ENCODE peak calls at places on chromosomes 11 and 22, in ten cellular contexts. One of them, this sample, is unnamed. For H3K4me1 and H3K27me3, the result is how much of the 10 kb centered on the place peaks cover.

GRCh38 chr22:49026476-49027121 is 801.1 kb downstream of the BRD1 start:
- DNase-seq in K562: no peak
- DNase-seq in thoracic aorta: no peak
- DNase-seq in fibroblast of lung: no peak
- DNase-seq in PC-9: no peak
- DNase-seq in prostate gland: no peak
- DNase-seq in tibial nerve: no peak
- DNase-seq in cardiac muscle cell: no peak
- DNase-seq in ascending aorta: no peak
- DNase-seq in IMR-90: no peak
- DNase-seq in this sample: no peak

GRCh38 chr11:59271247-59271755 is 58.6 kb upstream of the MPEG1 start:
- DNase-seq in tibial nerve: no peak
- DNase-seq in prostate gland: no peak
- DNase-seq in PC-9: no peak
- DNase-seq in ascending aorta: no peak
- DNase-seq in IMR-90: no peak
- DNase-seq in fibroblast of lung: no peak
- DNase-seq in K562: no peak
- DNase-seq in cardiac muscle cell: no peak
- DNase-seq in thoracic aorta: no peak
- DNase-seq in this sample: no peak

GRCh38 chr11:22703561-22703960 is 37.1 kb downstream of the GAS2 start:
- DNase-seq in thoracic aorta: no peak
- DNase-seq in fibroblast of lung: no peak
- DNase-seq in IMR-90: peak
- DNase-seq in tibial nerve: no peak
- DNase-seq in PC-9: no peak
- DNase-seq in cardiac muscle cell: peak
- DNase-seq in ascending aorta: no peak
- DNase-seq in K562: no peak
- DNase-seq in prostate gland: no peak
- DNase-seq in this sample: peak

GRCh38 chr11:70016666-70017347 is 61.3 kb upstream of the ANO1 start:
- DNase-seq in K562: no peak
- DNase-seq in prostate gland: no peak
- DNase-seq in thoracic aorta: no peak
- DNase-seq in IMR-90: peak
- DNase-seq in cardiac muscle cell: peak
- DNase-seq in fibroblast of lung: no peak
- DNase-seq in tibial nerve: no peak
- DNase-seq in ascending aorta: peak
- DNase-seq in PC-9: peak
- DNase-seq in this sample: peak

GRCh38 chr11:102763440-102763839 is 17.0 kb downstream of the MMP10 start:
- DNase-seq in fibroblast of lung: no peak
- DNase-seq in ascending aorta: no peak
- DNase-seq in thoracic aorta: no peak
- DNase-seq in PC-9: no peak
- DNase-seq in prostate gland: no peak
- DNase-seq in cardiac muscle cell: no peak
- DNase-seq in K562: no peak
- DNase-seq in IMR-90: peak
- DNase-seq in tibial nerve: no peak
- DNase-seq in this sample: no peak

GRCh38 chr11:19763315-19763714 is 50.7 kb downstream of the NAV2 start:
- DNase-seq in fibroblast of lung: no peak
- DNase-seq in thoracic aorta: no peak
- DNase-seq in tibial nerve: no peak
- DNase-seq in PC-9: no peak
- DNase-seq in ascending aorta: no peak
- DNase-seq in IMR-90: no peak
- DNase-seq in cardiac muscle cell: no peak
- DNase-seq in K562: no peak
- DNase-seq in prostate gland: no peak
- DNase-seq in this sample: no peak

GRCh38 chr11:122020902-122021301 is 95.1 kb downstream of the BLID start:
- DNase-seq in thoracic aorta: no peak
- DNase-seq in cardiac muscle cell: peak
- DNase-seq in IMR-90: peak
- DNase-seq in prostate gland: no peak
- DNase-seq in tibial nerve: peak
- DNase-seq in ascending aorta: no peak
- DNase-seq in fibroblast of lung: peak
- DNase-seq in PC-9: no peak
- DNase-seq in K562: no peak
- DNase-seq in this sample: no peak

GRCh38 chr22:19431641-19432091 is at the start of gene HIRA:
- DNase-seq in thoracic aorta: no peak
- DNase-seq in ascending aorta: peak
- DNase-seq in PC-9: peak
- DNase-seq in IMR-90: peak
- DNase-seq in K562: peak
- DNase-seq in tibial nerve: peak
- DNase-seq in prostate gland: peak
- DNase-seq in cardiac muscle cell: peak
- DNase-seq in fibroblast of lung: peak
- DNase-seq in this sample: peak

GRCh38 chr11:10606536-10607208 is 38.2 kb upstream of the LYVE1 start:
- DNase-seq in K562: no peak
- DNase-seq in thoracic aorta: no peak
- DNase-seq in fibroblast of lung: peak
- DNase-seq in cardiac muscle cell: peak
- DNase-seq in prostate gland: no peak
- DNase-seq in tibial nerve: no peak
- DNase-seq in ascending aorta: no peak
- DNase-seq in PC-9: no peak
- DNase-seq in IMR-90: peak
- DNase-seq in this sample: no peak

GRCh38 chr11:870127-870413 is 27.4 kb downstream of the TSPAN4 start:
- DNase-seq in fibroblast of lung: no peak
- DNase-seq in tibial nerve: no peak
- DNase-seq in IMR-90: no peak
- DNase-seq in ascending aorta: no peak
- DNase-seq in prostate gland: no peak
- DNase-seq in cardiac muscle cell: no peak
- DNase-seq in PC-9: no peak
- DNase-seq in K562: no peak
- DNase-seq in thoracic aorta: no peak
- DNase-seq in this sample: no peak

GRCh38 chr11:34514597-34514996 is 1.0 kb upstream of the ELF5 start:
- DNase-seq in ascending aorta: no peak
- DNase-seq in cardiac muscle cell: no peak
- DNase-seq in tibial nerve: no peak
- DNase-seq in thoracic aorta: no peak
- DNase-seq in prostate gland: no peak
- DNase-seq in PC-9: no peak
- DNase-seq in IMR-90: no peak
- DNase-seq in fibroblast of lung: no peak
- DNase-seq in K562: no peak
- DNase-seq in this sample: no peak

GRCh38 chr11:59186130-59186594 is 14.2 kb downstream of the DTX4 start:
- DNase-seq in prostate gland: no peak
- DNase-seq in thoracic aorta: no peak
- DNase-seq in cardiac muscle cell: peak
- DNase-seq in ascending aorta: no peak
- DNase-seq in tibial nerve: no peak
- DNase-seq in fibroblast of lung: no peak
- DNase-seq in PC-9: peak
- DNase-seq in K562: peak
- DNase-seq in IMR-90: no peak
- DNase-seq in this sample: no peak

GRCh38 chr11:75719639-75720239 is 2.1 kb downstream of the MOGAT2 start:
- DNase-seq in ascending aorta: no peak
- DNase-seq in IMR-90: no peak
- DNase-seq in tibial nerve: no peak
- DNase-seq in PC-9: no peak
- DNase-seq in prostate gland: no peak
- DNase-seq in thoracic aorta: no peak
- DNase-seq in cardiac muscle cell: no peak
- DNase-seq in K562: no peak
- DNase-seq in fibroblast of lung: no peak
- DNase-seq in this sample: no peak

DNA sequence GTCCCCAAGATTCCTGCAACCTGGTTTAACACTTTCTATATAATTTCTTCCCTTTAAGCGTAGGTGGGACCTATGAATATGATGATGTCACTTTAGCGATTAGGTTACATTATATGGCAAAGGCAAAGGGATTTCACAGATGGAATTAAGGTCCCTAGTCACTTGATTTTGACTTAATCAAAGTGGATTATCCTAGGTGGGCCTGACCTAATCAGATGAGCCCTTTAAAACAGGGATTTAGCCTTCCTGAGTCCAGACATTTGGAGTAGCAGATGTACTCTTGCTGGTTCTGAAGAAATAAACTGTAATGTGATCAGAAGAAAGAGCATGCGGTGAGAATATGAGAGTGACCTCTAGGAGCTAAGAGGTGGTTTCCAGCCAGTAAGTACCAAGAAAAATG is 67.8 kb upstream of the LIN7C start:
- DNase-seq in PC-9: no peak
- DNase-seq in prostate gland: no peak
- DNase-seq in IMR-90: no peak
- DNase-seq in tibial nerve: no peak
- DNase-seq in fibroblast of lung: no peak
- DNase-seq in K562: no peak
- DNase-seq in cardiac muscle cell: no peak
- DNase-seq in thoracic aorta: no peak
- DNase-seq in ascending aorta: no peak
- DNase-seq in this sample: no peak
- H3K27ac ChIP-seq in PC-9: no peak
- H3K27ac ChIP-seq in prostate gland: no peak
- H3K27ac ChIP-seq in IMR-90: no peak
- H3K27ac ChIP-seq in tibial nerve: no peak
- H3K27ac ChIP-seq in fibroblast of lung: no peak
- H3K27ac ChIP-seq in K562: no peak
- H3K27ac ChIP-seq in cardiac muscle cell: no peak
- H3K27ac ChIP-seq in thoracic aorta: no peak
- H3K27ac ChIP-seq in ascending aorta: no peak
- H3K27ac ChIP-seq in this sample: no peak

GRCh38 chr11:118635642-118636041 is 28.2 kb downstream of the PHLDB1 start:
- DNase-seq in thoracic aorta: no peak
- DNase-seq in ascending aorta: no peak
- DNase-seq in PC-9: no peak
- DNase-seq in IMR-90: no peak
- DNase-seq in K562: no peak
- DNase-seq in fibroblast of lung: no peak
- DNase-seq in prostate gland: no peak
- DNase-seq in tibial nerve: no peak
- DNase-seq in cardiac muscle cell: no peak
- DNase-seq in this sample: no peak

GRCh38 chr11:118635237-118635591 is 27.8 kb downstream of the PHLDB1 start:
- DNase-seq in K562: no peak
- DNase-seq in IMR-90: no peak
- DNase-seq in thoracic aorta: no peak
- DNase-seq in PC-9: no peak
- DNase-seq in tibial nerve: no peak
- DNase-seq in cardiac muscle cell: no peak
- DNase-seq in ascending aorta: no peak
- DNase-seq in fibroblast of lung: no peak
- DNase-seq in prostate gland: peak
- DNase-seq in this sample: no peak

GRCh38 chr11:118634435-118635236 is 27.2 kb downstream of the PHLDB1 start:
- DNase-seq in ascending aorta: peak
- DNase-seq in K562: peak
- DNase-seq in fibroblast of lung: peak
- DNase-seq in tibial nerve: peak
- DNase-seq in thoracic aorta: no peak
- DNase-seq in cardiac muscle cell: peak
- DNase-seq in PC-9: no peak
- DNase-seq in prostate gland: peak
- DNase-seq in IMR-90: peak
- DNase-seq in this sample: no peak

GRCh38 chr11:118638726-118639125 is 31.3 kb downstream of the PHLDB1 start:
- DNase-seq in PC-9: no peak
- DNase-seq in fibroblast of lung: no peak
- DNase-seq in K562: no peak
- DNase-seq in thoracic aorta: no peak
- DNase-seq in prostate gland: no peak
- DNase-seq in ascending aorta: no peak
- DNase-seq in IMR-90: no peak
- DNase-seq in tibial nerve: no peak
- DNase-seq in cardiac muscle cell: no peak
- DNase-seq in this sample: no peak

DNA sequence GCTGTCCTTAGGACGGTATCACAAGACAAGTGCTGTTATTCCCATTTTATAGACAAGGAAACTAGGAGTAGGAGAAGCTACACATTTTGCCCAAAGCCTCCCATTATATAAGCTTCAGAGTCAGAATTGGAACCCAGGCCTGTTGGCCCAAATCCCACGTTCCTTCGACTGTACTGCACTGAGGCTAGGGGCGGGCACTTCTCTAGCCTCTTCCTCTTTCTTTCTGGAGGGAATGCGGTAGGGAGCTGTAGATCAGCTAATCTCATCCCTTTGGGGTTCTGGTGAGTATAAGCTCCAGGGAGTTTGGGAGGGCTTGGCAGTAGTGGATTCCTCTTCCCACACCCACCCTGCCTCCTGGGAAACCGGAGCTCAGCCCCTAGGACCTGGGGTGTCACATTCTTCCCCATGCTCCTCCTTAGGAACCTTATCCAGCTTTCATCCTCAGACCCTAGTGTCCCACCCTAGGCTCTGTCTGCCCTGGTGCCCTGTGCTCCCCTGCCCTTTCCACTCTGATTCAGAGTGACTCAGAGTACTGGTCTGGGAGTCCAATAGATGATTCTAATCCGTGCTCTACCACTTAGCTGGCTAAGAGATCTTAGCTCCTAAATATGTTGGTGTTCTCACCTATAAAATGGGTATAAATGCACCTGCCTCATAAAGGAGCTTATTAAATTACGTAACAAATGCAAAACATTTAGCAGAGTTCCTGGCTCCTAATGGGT is 29.3 kb downstream of the PHLDB1 start:
- DNase-seq in thoracic aorta: no peak
- DNase-seq in cardiac muscle cell: no peak
- DNase-seq in prostate gland: no peak
- DNase-seq in IMR-90: no peak
- DNase-seq in ascending aorta: no peak
- DNase-seq in K562: no peak
- DNase-seq in fibroblast of lung: no peak
- DNase-seq in PC-9: no peak
- DNase-seq in tibial nerve: no peak
- DNase-seq in this sample: no peak
- H3K4me1 ChIP-seq in thoracic aorta: under half
- H3K4me1 ChIP-seq in cardiac muscle cell: under half
- H3K4me1 ChIP-seq in prostate gland: under half
- H3K4me1 ChIP-seq in IMR-90: under half
- H3K4me1 ChIP-seq in ascending aorta: under half
- H3K4me1 ChIP-seq in K562: under half
- H3K4me1 ChIP-seq in fibroblast of lung: under half
- H3K4me1 ChIP-seq in PC-9: under half
- H3K4me1 ChIP-seq in tibial nerve: half or more
- H3K4me1 ChIP-seq in this sample: under half

GRCh38 chr22:45882881-45883810 is 93.8 kb downstream of the WNT7B start:
- DNase-seq in cardiac muscle cell: no peak
- DNase-seq in ascending aorta: peak
- DNase-seq in prostate gland: no peak
- DNase-seq in IMR-90: no peak
- DNase-seq in tibial nerve: no peak
- DNase-seq in thoracic aorta: no peak
- DNase-seq in K562: no peak
- DNase-seq in fibroblast of lung: no peak
- DNase-seq in PC-9: no peak
- DNase-seq in this sample: no peak
- H3K27me3 ChIP-seq in cardiac muscle cell: under half
- H3K27me3 ChIP-seq in ascending aorta: under half
- H3K27me3 ChIP-seq in prostate gland: under half
- H3K27me3 ChIP-seq in IMR-90: half or more
- H3K27me3 ChIP-seq in tibial nerve: half or more
- H3K27me3 ChIP-seq in thoracic aorta: under half
- H3K27me3 ChIP-seq in K562: half or more
- H3K27me3 ChIP-seq in fibroblast of lung: under half
- H3K27me3 ChIP-seq in PC-9: under half
- H3K27me3 ChIP-seq in this sample: under half

GRCh38 chr22:35400335-35400680 is 368 bp downstream of the MCM5 start:
- DNase-seq in cardiac muscle cell: no peak
- DNase-seq in thoracic aorta: no peak
- DNase-seq in K562: no peak
- DNase-seq in fibroblast of lung: no peak
- DNase-seq in IMR-90: no peak
- DNase-seq in ascending aorta: no peak
- DNase-seq in tibial nerve: no peak
- DNase-seq in prostate gland: no peak
- DNase-seq in PC-9: no peak
- DNase-seq in this sample: no peak
- H3K27ac ChIP-seq in cardiac muscle cell: no peak
- H3K27ac ChIP-seq in thoracic aorta: peak
- H3K27ac ChIP-seq in K562: peak
- H3K27ac ChIP-seq in fibroblast of lung: peak
- H3K27ac ChIP-seq in IMR-90: peak
- H3K27ac ChIP-seq in ascending aorta: peak
- H3K27ac ChIP-seq in tibial nerve: no peak
- H3K27ac ChIP-seq in prostate gland: no peak
- H3K27ac ChIP-seq in PC-9: no peak
- H3K27ac ChIP-seq in this sample: peak